ENCODE peak calls at places on chromosomes 16 and 17, in eight cellular contexts. One of them, this sample, is unnamed.

GRCh38 chr16:70422543-70422942 is 16.4 kb downstream of the ST3GAL2 start:
- DNase-seq in colonic mucosa: no peak
- DNase-seq in astrocyte of the spinal cord: no peak
- DNase-seq in brain microvascular endothelial cell: no peak
- DNase-seq in stomach: no peak
- DNase-seq in fibroblast of pulmonary artery: no peak
- DNase-seq in esophagus muscularis mucosa: no peak
- DNase-seq in prostate gland: no peak
- DNase-seq in this sample: no peak

GRCh38 chr17:72507370-72507769 is 386.6 kb downstream of the SOX9 start:
- DNase-seq in esophagus muscularis mucosa: no peak
- DNase-seq in astrocyte of the spinal cord: no peak
- DNase-seq in prostate gland: no peak
- DNase-seq in colonic mucosa: no peak
- DNase-seq in fibroblast of pulmonary artery: no peak
- DNase-seq in stomach: no peak
- DNase-seq in brain microvascular endothelial cell: no peak
- DNase-seq in this sample: no peak

GRCh38 chr16:58638148-58639036 is 8.8 kb upstream of the CNOT1 start:
- DNase-seq in fibroblast of pulmonary artery: peak
- DNase-seq in colonic mucosa: no peak
- DNase-seq in brain microvascular endothelial cell: peak
- DNase-seq in astrocyte of the spinal cord: peak
- DNase-seq in prostate gland: no peak
- DNase-seq in stomach: peak
- DNase-seq in esophagus muscularis mucosa: peak
- DNase-seq in this sample: peak

GRCh38 chr17:21167303-21167702 is 40.5 kb downstream of the DHRS7B start:
- DNase-seq in brain microvascular endothelial cell: no peak
- DNase-seq in esophagus muscularis mucosa: no peak
- DNase-seq in astrocyte of the spinal cord: no peak
- DNase-seq in colonic mucosa: no peak
- DNase-seq in stomach: no peak
- DNase-seq in fibroblast of pulmonary artery: peak
- DNase-seq in prostate gland: no peak
- DNase-seq in this sample: peak

GRCh38 chr17:28727727-28728363 is 743 bp upstream of the NEK8 start:
- DNase-seq in esophagus muscularis mucosa: no peak
- DNase-seq in astrocyte of the spinal cord: peak
- DNase-seq in colonic mucosa: peak
- DNase-seq in stomach: peak
- DNase-seq in prostate gland: peak
- DNase-seq in brain microvascular endothelial cell: peak
- DNase-seq in fibroblast of pulmonary artery: peak
- DNase-seq in this sample: peak

GRCh38 chr17:58985265-58985810 is 121.3 kb downstream of the TRIM37 start:
- DNase-seq in prostate gland: no peak
- DNase-seq in stomach: no peak
- DNase-seq in astrocyte of the spinal cord: no peak
- DNase-seq in brain microvascular endothelial cell: no peak
- DNase-seq in esophagus muscularis mucosa: no peak
- DNase-seq in fibroblast of pulmonary artery: no peak
- DNase-seq in colonic mucosa: no peak
- DNase-seq in this sample: no peak

GRCh38 chr17:4715071-4715749 is 4.8 kb downstream of the ARRB2 start:
- DNase-seq in colonic mucosa: no peak
- DNase-seq in esophagus muscularis mucosa: no peak
- DNase-seq in prostate gland: no peak
- DNase-seq in brain microvascular endothelial cell: no peak
- DNase-seq in fibroblast of pulmonary artery: no peak
- DNase-seq in stomach: no peak
- DNase-seq in astrocyte of the spinal cord: no peak
- DNase-seq in this sample: no peak

GRCh38 chr16:48180868-48181480 is 25.2 kb upstream of the ABCC12 start:
- DNase-seq in brain microvascular endothelial cell: no peak
- DNase-seq in colonic mucosa: no peak
- DNase-seq in esophagus muscularis mucosa: no peak
- DNase-seq in astrocyte of the spinal cord: no peak
- DNase-seq in stomach: no peak
- DNase-seq in fibroblast of pulmonary artery: no peak
- DNase-seq in prostate gland: no peak
- DNase-seq in this sample: no peak

GRCh38 chr17:66461343-66461995 is 159.1 kb downstream of the PRKCA start:
- DNase-seq in stomach: no peak
- DNase-seq in esophagus muscularis mucosa: no peak
- DNase-seq in colonic mucosa: no peak
- DNase-seq in brain microvascular endothelial cell: no peak
- DNase-seq in fibroblast of pulmonary artery: no peak
- DNase-seq in prostate gland: no peak
- DNase-seq in astrocyte of the spinal cord: no peak
- DNase-seq in this sample: no peak

GRCh38 chr17:2259769-2260536 is 43.6 kb downstream of the SMG6 start:
- DNase-seq in esophagus muscularis mucosa: no peak
- DNase-seq in fibroblast of pulmonary artery: peak
- DNase-seq in brain microvascular endothelial cell: no peak
- DNase-seq in astrocyte of the spinal cord: peak
- DNase-seq in colonic mucosa: no peak
- DNase-seq in prostate gland: no peak
- DNase-seq in stomach: no peak
- DNase-seq in this sample: peak

GRCh38 chr16:2149630-2150417 is 1.4 kb downstream of the RAB26 start:
- DNase-seq in brain microvascular endothelial cell: no peak
- DNase-seq in astrocyte of the spinal cord: no peak
- DNase-seq in fibroblast of pulmonary artery: no peak
- DNase-seq in stomach: no peak
- DNase-seq in colonic mucosa: no peak
- DNase-seq in esophagus muscularis mucosa: no peak
- DNase-seq in prostate gland: no peak
- DNase-seq in this sample: peak

GRCh38 chr16:10356870-10357842 is 28.7 kb upstream of the ATF7IP2 start:
- DNase-seq in fibroblast of pulmonary artery: no peak
- DNase-seq in colonic mucosa: no peak
- DNase-seq in brain microvascular endothelial cell: no peak
- DNase-seq in prostate gland: no peak
- DNase-seq in esophagus muscularis mucosa: no peak
- DNase-seq in astrocyte of the spinal cord: no peak
- DNase-seq in stomach: no peak
- DNase-seq in this sample: peak

GRCh38 chr16:6571044-6571443 is 761.6 kb upstream of the RBFOX1 start:
- DNase-seq in esophagus muscularis mucosa: no peak
- DNase-seq in fibroblast of pulmonary artery: no peak
- DNase-seq in stomach: no peak
- DNase-seq in brain microvascular endothelial cell: no peak
- DNase-seq in prostate gland: no peak
- DNase-seq in colonic mucosa: no peak
- DNase-seq in astrocyte of the spinal cord: no peak
- DNase-seq in this sample: no peak

GRCh38 chr17:511833-512251 is 159.2 kb upstream of the RPH3AL start:
- DNase-seq in prostate gland: no peak
- DNase-seq in fibroblast of pulmonary artery: no peak
- DNase-seq in colonic mucosa: no peak
- DNase-seq in esophagus muscularis mucosa: no peak
- DNase-seq in stomach: no peak
- DNase-seq in brain microvascular endothelial cell: peak
- DNase-seq in astrocyte of the spinal cord: no peak
- DNase-seq in this sample: peak

GRCh38 chr17:15340966-15341365 is 431 bp downstream of the TEKT3 start:
- DNase-seq in prostate gland: no peak
- DNase-seq in fibroblast of pulmonary artery: no peak
- DNase-seq in esophagus muscularis mucosa: no peak
- DNase-seq in colonic mucosa: no peak
- DNase-seq in astrocyte of the spinal cord: no peak
- DNase-seq in stomach: no peak
- DNase-seq in brain microvascular endothelial cell: no peak
- DNase-seq in this sample: no peak

GRCh38 chr17:64209983-64210382 is 53.1 kb downstream of the TEX2 start:
- DNase-seq in colonic mucosa: no peak
- DNase-seq in prostate gland: no peak
- DNase-seq in astrocyte of the spinal cord: no peak
- DNase-seq in brain microvascular endothelial cell: no peak
- DNase-seq in fibroblast of pulmonary artery: no peak
- DNase-seq in stomach: no peak
- DNase-seq in esophagus muscularis mucosa: no peak
- DNase-seq in this sample: no peak

GRCh38 chr17:64214950-64215349 is 48.1 kb downstream of the TEX2 start:
- DNase-seq in fibroblast of pulmonary artery: no peak
- DNase-seq in astrocyte of the spinal cord: no peak
- DNase-seq in prostate gland: no peak
- DNase-seq in stomach: peak
- DNase-seq in esophagus muscularis mucosa: no peak
- DNase-seq in colonic mucosa: no peak
- DNase-seq in brain microvascular endothelial cell: no peak
- DNase-seq in this sample: no peak

GRCh38 chr17:64209356-64209941 is 53.6 kb downstream of the TEX2 start:
- DNase-seq in colonic mucosa: no peak
- DNase-seq in stomach: no peak
- DNase-seq in esophagus muscularis mucosa: no peak
- DNase-seq in astrocyte of the spinal cord: no peak
- DNase-seq in fibroblast of pulmonary artery: no peak
- DNase-seq in brain microvascular endothelial cell: no peak
- DNase-seq in prostate gland: no peak
- DNase-seq in this sample: no peak

GRCh38 chr17:64213995-64214507 is 49.0 kb downstream of the TEX2 start:
- DNase-seq in colonic mucosa: no peak
- DNase-seq in stomach: no peak
- DNase-seq in brain microvascular endothelial cell: peak
- DNase-seq in astrocyte of the spinal cord: peak
- DNase-seq in prostate gland: no peak
- DNase-seq in fibroblast of pulmonary artery: no peak
- DNase-seq in esophagus muscularis mucosa: no peak
- DNase-seq in this sample: no peak

GRCh38 chr17:64212122-64212521 is 50.9 kb downstream of the TEX2 start:
- DNase-seq in astrocyte of the spinal cord: peak
- DNase-seq in stomach: no peak
- DNase-seq in esophagus muscularis mucosa: no peak
- DNase-seq in prostate gland: no peak
- DNase-seq in brain microvascular endothelial cell: peak
- DNase-seq in colonic mucosa: no peak
- DNase-seq in fibroblast of pulmonary artery: peak
- DNase-seq in this sample: peak
- H3K4me3 ChIP-seq in astrocyte of the spinal cord: no peak
- H3K4me3 ChIP-seq in stomach: no peak
- H3K4me3 ChIP-seq in esophagus muscularis mucosa: no peak
- H3K4me3 ChIP-seq in prostate gland: no peak
- H3K4me3 ChIP-seq in brain microvascular endothelial cell: no peak
- H3K4me3 ChIP-seq in colonic mucosa: no peak
- H3K4me3 ChIP-seq in fibroblast of pulmonary artery: no peak
- H3K4me3 ChIP-seq in this sample: no peak

GRCh38 chr17:9367186-9367585 is 208.4 kb downstream of the STX8 start:
- DNase-seq in prostate gland: no peak
- DNase-seq in fibroblast of pulmonary artery: no peak
- DNase-seq in brain microvascular endothelial cell: no peak
- DNase-seq in astrocyte of the spinal cord: no peak
- DNase-seq in stomach: no peak
- DNase-seq in esophagus muscularis mucosa: no peak
- DNase-seq in colonic mucosa: no peak
- DNase-seq in this sample: no peak

GRCh38 chr17:9368631-9369030 is 207.0 kb downstream of the STX8 start:
- DNase-seq in prostate gland: no peak
- DNase-seq in astrocyte of the spinal cord: no peak
- DNase-seq in colonic mucosa: no peak
- DNase-seq in brain microvascular endothelial cell: no peak
- DNase-seq in stomach: no peak
- DNase-seq in esophagus muscularis mucosa: no peak
- DNase-seq in fibroblast of pulmonary artery: no peak
- DNase-seq in this sample: no peak

GRCh38 chr17:9371019-9371418 is 204.6 kb downstream of the STX8 start:
- DNase-seq in stomach: no peak
- DNase-seq in esophagus muscularis mucosa: no peak
- DNase-seq in prostate gland: no peak
- DNase-seq in fibroblast of pulmonary artery: peak
- DNase-seq in brain microvascular endothelial cell: peak
- DNase-seq in colonic mucosa: no peak
- DNase-seq in astrocyte of the spinal cord: peak
- DNase-seq in this sample: peak

GRCh38 chr17:9364837-9365430 is 210.7 kb downstream of the STX8 start:
- DNase-seq in fibroblast of pulmonary artery: no peak
- DNase-seq in esophagus muscularis mucosa: no peak
- DNase-seq in brain microvascular endothelial cell: no peak
- DNase-seq in prostate gland: no peak
- DNase-seq in astrocyte of the spinal cord: no peak
- DNase-seq in stomach: no peak
- DNase-seq in colonic mucosa: no peak
- DNase-seq in this sample: no peak

GRCh38 chr17:9370464-9370863 is 205.2 kb downstream of the STX8 start:
- DNase-seq in astrocyte of the spinal cord: no peak
- DNase-seq in stomach: no peak
- DNase-seq in esophagus muscularis mucosa: no peak
- DNase-seq in prostate gland: no peak
- DNase-seq in colonic mucosa: no peak
- DNase-seq in fibroblast of pulmonary artery: peak
- DNase-seq in brain microvascular endothelial cell: peak
- DNase-seq in this sample: no peak
- TF ChIP-seq CTCF in astrocyte of the spinal cord: no peak
- TF ChIP-seq CTCF in stomach: no peak
- TF ChIP-seq CTCF in esophagus muscularis mucosa: no peak
- TF ChIP-seq CTCF in prostate gland: no peak
- TF ChIP-seq CTCF in colonic mucosa: no peak
- TF ChIP-seq CTCF in fibroblast of pulmonary artery: no peak
- TF ChIP-seq CTCF in brain microvascular endothelial cell: no peak
- TF ChIP-seq CTCF in this sample: no peak

GRCh38 chr17:20072692-20072992 is 63.5 kb downstream of the SPECC1 start:
- DNase-seq in esophagus muscularis mucosa: no peak
- DNase-seq in astrocyte of the spinal cord: no peak
- DNase-seq in brain microvascular endothelial cell: no peak
- DNase-seq in stomach: no peak
- DNase-seq in fibroblast of pulmonary artery: no peak
- DNase-seq in prostate gland: no peak
- DNase-seq in colonic mucosa: no peak
- DNase-seq in this sample: no peak
- H3K4me3 ChIP-seq in esophagus muscularis mucosa: no peak
- H3K4me3 ChIP-seq in astrocyte of the spinal cord: no peak
- H3K4me3 ChIP-seq in brain microvascular endothelial cell: no peak
- H3K4me3 ChIP-seq in stomach: no peak
- H3K4me3 ChIP-seq in fibroblast of pulmonary artery: no peak
- H3K4me3 ChIP-seq in prostate gland: no peak
- H3K4me3 ChIP-seq in colonic mucosa: no peak
- H3K4me3 ChIP-seq in this sample: no peak

DNA sequence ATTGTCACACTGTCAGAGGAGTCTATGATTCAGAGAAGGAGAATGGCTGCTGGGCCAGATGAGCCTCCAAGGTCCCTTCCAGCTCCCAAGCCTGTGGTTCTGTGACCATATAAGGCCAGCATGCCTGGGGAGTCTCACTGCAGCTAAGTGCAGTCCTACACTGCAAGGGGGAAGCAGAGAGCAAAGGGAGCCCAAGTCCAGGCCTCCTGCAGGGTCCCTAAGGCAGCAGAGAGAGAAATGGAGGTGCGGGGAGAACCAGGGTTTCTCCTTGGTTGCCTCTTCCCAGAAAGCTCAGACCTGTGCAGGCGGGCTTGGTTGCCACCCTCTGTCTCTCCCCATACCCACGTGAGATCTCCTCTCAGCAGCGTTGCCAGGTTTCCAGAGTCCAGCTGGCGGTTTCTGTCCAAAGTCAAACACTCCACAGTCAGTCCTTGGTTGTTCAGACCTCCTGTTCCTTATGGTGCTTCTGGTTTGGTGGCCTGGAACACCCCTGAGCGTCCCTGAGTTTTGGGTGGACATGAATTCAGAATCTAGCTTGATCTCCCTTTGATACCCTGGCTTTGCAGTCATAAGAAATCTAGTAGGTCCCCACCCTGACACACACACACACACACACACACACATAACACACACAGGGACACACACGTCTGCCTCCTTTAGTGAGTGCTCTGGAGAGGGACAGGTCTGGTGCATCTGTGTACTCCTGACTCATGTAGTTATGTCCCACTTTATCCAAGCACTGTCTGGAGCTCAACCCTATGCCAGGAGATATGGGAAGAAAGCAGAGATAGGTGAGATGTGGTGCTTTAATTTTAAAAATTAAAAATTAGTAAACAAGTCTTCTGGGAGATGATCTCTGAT is 78.8 kb downstream of the GNAO1 start:
- DNase-seq in fibroblast of pulmonary artery: peak
- DNase-seq in prostate gland: no peak
- DNase-seq in astrocyte of the spinal cord: peak
- DNase-seq in esophagus muscularis mucosa: no peak
- DNase-seq in colonic mucosa: no peak
- DNase-seq in brain microvascular endothelial cell: peak
- DNase-seq in stomach: no peak
- DNase-seq in this sample: peak
- TF ChIP-seq CTCF in fibroblast of pulmonary artery: peak
- TF ChIP-seq CTCF in prostate gland: no peak
- TF ChIP-seq CTCF in astrocyte of the spinal cord: peak
- TF ChIP-seq CTCF in esophagus muscularis mucosa: peak
- TF ChIP-seq CTCF in colonic mucosa: no peak
- TF ChIP-seq CTCF in brain microvascular endothelial cell: peak
- TF ChIP-seq CTCF in stomach: no peak
- TF ChIP-seq CTCF in this sample: peak

This sample was measured in osteoblast.